ENCODE peak calls at places on chromosomes 5 and 9, in ten cellular contexts. C, Q, M, E, L, D, F, H, I and G are unnamed samples.

GRCh38 chr9:81379655-81380054 is 309.7 kb downstream of the TLE1 start:
- DNase-seq in F (no peak), I (no peak), Q (no peak), D (no peak), L (no peak), E (no peak), H (no peak), M (no peak), C (no peak), G (no peak)

GRCh38 chr9:133874061-133874638 is 118.0 kb downstream of the VAV2 start:
- DNase-seq in M (no peak), F (no peak), L (no peak), I (no peak), Q (no peak), D (no peak), E (peak), C (peak), H (peak), G (no peak)

GRCh38 chr5:175325681-175326080 is 118.3 kb downstream of the DRD1 start:
- DNase-seq in C (peak), I (no peak), E (no peak), Q (no peak), D (no peak), L (no peak), H (no peak), F (no peak), M (no peak), G (no peak)

GRCh38 chr9:4079346-4079745 is 220.5 kb downstream of the GLIS3 start:
- DNase-seq in L (no peak), C (no peak), F (no peak), M (no peak), Q (no peak), I (no peak), E (no peak), D (no peak), H (no peak), G (no peak)

GRCh38 chr5:94908889-94909480 is 290.5 kb downstream of the SLF1 start:
- DNase-seq in I (no peak), L (no peak), F (no peak), Q (no peak), D (no peak), H (peak), C (peak), M (no peak), E (peak), G (no peak)

GRCh38 chr9:96061293-96061987 is 185.9 kb downstream of the ERCC6L2 start:
- DNase-seq in D (no peak), F (peak), E (peak), I (peak), H (peak), Q (peak), M (no peak), C (peak), L (no peak), G (no peak)

GRCh38 chr9:81597749-81598497 is 91.4 kb downstream of the TLE1 start:
- DNase-seq in Q (no peak), C (no peak), D (no peak), H (no peak), F (no peak), I (no peak), L (no peak), E (no peak), M (no peak), G (no peak)

GRCh38 chr5:95620030-95620869 is at the start of gene GPR150:
- DNase-seq in I (peak), M (peak), C (peak), H (peak), L (no peak), E (no peak), D (no peak), F (peak), Q (peak), G (peak)

GRCh38 chr5:80688648-80689420 is 34.1 kb upstream of the DHFR start:
- DNase-seq in D (no peak), Q (no peak), E (no peak), H (no peak), M (no peak), C (no peak), F (no peak), L (no peak), I (no peak), G (no peak)

GRCh38 chr9:129402931-129403742 is 217.8 kb downstream of the C9orf50 start:
- DNase-seq in H (no peak), C (no peak), L (no peak), D (no peak), I (no peak), F (no peak), M (no peak), E (no peak), Q (peak), G (no peak)

GRCh38 chr9:76562511-76562911 is 103.5 kb downstream of the GCNT1 start:
- DNase-seq in I (no peak), F (no peak), Q (no peak), L (no peak), C (no peak), H (no peak), E (no peak), M (no peak), D (no peak), G (no peak)